ENCODE peak calls at places on chromosome 17, in four cellular contexts. N is A549, K is vagina, U is adrenal gland. A is an unnamed sample.

GRCh38 chr17:72151565-72152391 is 31.0 kb downstream of the SOX9 start:
- DNase-seq in N (peak), K (no peak), U (peak), A (peak)

GRCh38 chr17:71287246-71287828 is 833.5 kb upstream of the SOX9 start:
- DNase-seq in N (no peak), K (no peak), U (no peak), A (no peak)

GRCh38 chr17:42132941-42133340 is 10.3 kb downstream of the HSPB9 start:
- DNase-seq in N (no peak), K (no peak), U (no peak), A (peak)

GRCh38 chr17:1957037-1957436 is 68.1 kb downstream of the RTN4RL1 start:
- DNase-seq in N (no peak), K (no peak), U (no peak), A (peak)

GRCh38 chr17:1647802-1648581 is 1.7 kb downstream of the RILP start:
- DNase-seq in N (no peak), K (no peak), U (no peak), A (no peak)

GRCh38 chr17:77849203-77849602 is 109.3 kb upstream of the TNRC6C start:
- DNase-seq in N (no peak), K (no peak), U (no peak), A (no peak)

GRCh38 chr17:77337150-77337549 is 196.4 kb downstream of the SEC14L1 start:
- DNase-seq in N (no peak), K (peak), U (no peak), A (no peak)

GRCh38 chr17:50459081-50459676 is 9.5 kb downstream of the CHAD start:
- DNase-seq in N (no peak), K (no peak), U (no peak), A (no peak)

GRCh38 chr17:32443827-32444300 is 446 bp upstream of the PSMD11 start:
- DNase-seq in N (no peak), K (no peak), U (no peak), A (no peak)

GRCh38 chr17:80347948-80348351 is 67.0 kb upstream of the ENDOV start:
- DNase-seq in N (no peak), K (no peak), U (no peak), A (no peak)

GRCh38 chr17:45160505-45161287 is 979 bp upstream of the HEXIM2 start:
- DNase-seq in N (peak), K (no peak), U (peak), A (no peak)
- TF ChIP-seq POLR2A in N (peak), K (no peak), U (no peak), A (peak)

DNA sequence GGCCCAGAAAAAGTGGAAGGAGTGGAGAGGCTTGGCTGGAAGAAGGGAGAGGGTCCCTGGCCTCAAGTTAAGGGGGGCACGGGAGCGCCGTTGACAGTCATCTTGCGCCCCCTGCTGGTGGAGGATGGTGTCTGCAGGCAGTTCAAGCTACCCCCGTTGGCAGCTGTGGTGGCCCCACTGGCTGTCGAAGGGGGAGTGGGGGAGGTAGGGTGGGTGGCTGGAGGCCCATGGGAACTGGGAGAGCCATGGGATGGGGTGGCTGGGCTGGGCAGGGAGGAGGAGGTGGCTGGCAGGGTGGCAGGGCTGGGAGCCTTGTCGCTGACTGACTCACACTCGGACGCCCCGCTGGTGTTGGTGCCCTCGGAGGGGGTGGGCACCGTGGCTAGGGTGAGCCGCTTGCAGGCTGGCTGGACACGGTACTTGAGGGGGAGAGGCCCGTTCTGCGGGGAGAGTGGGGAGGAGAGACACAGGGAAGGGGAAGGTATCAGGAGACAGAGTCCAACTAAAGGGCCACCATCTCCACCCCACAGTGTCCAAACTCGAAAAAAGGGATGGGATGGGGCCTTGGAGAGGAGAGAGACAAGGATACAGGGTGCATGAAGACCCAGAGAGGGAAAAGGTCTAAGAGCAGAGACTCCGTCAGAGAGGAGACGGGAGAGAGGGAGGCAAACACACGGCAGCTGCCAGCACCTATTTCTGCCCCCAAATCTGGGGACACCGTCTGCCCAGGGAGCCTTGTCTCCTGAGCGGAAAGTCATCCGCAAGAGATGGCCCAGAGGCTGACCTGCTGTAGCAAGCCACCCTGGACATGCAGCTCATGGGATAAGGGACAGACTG is 5.2 kb downstream of the CISD3 start:
- DNase-seq in N (peak), K (no peak), U (peak), A (peak)
- TF ChIP-seq POLR2A in N (no peak), K (no peak), U (no peak), A (no peak)

GRCh38 chr17:35063514-35064223 is at the start of gene RFFL:
- DNase-seq in N (peak), K (peak), U (peak), A (peak)
- TF ChIP-seq POLR2A in N (peak), K (no peak), U (peak), A (no peak)

GRCh38 chr17:10036511-10037061 is 131.5 kb upstream of the RCVRN start:
- DNase-seq in N (no peak), K (no peak), U (no peak), A (no peak)
- TF ChIP-seq POLR2A in N (no peak), K (no peak), U (no peak), A (no peak)